ENCODE peak calls at places on chromosome 21, in four cellular contexts. U, W, X and O are unnamed samples.

GRCh38 chr21:15063081-15063820 is 1.5 kb downstream of the NRIP1 start:
- DNase-seq in W (no peak), X (peak; percentile 15), U (no peak), O (no peak)

GRCh38 chr21:14740692-14741091 is 194.6 kb upstream of the SAMSN1 start:
- DNase-seq in X (no peak), W (no peak), U (no peak), O (no peak)

GRCh38 chr21:26835027-26835713 is 10.0 kb downstream of the ADAMTS1 start:
- DNase-seq in W (no peak), X (peak; percentile 43), U (no peak), O (no peak)

GRCh38 chr21:14975136-14975905 is 89.5 kb downstream of the NRIP1 start:
- DNase-seq in U (no peak), W (no peak), X (no peak), O (no peak)

GRCh38 chr21:39669976-39670671 is 57.4 kb downstream of the B3GALT5 start:
- DNase-seq in W (no peak), U (no peak), X (no peak), O (no peak)

GRCh38 chr21:45505416-45506021 is 36.7 kb downstream of the SLC19A1 start:
- DNase-seq in X (peak; percentile 31), U (no peak), W (no peak), O (no peak)

GRCh38 chr21:32094792-32095191 is 184.1 kb downstream of the MIS18A start:
- DNase-seq in U (no peak), W (no peak), X (no peak), O (no peak)

GRCh38 chr21:14712121-14712520 is 166.0 kb upstream of the SAMSN1 start:
- DNase-seq in U (no peak), W (no peak), X (no peak), O (no peak)

GRCh38 chr21:41519806-41520559 is 12.0 kb upstream of the TMPRSS2 start:
- DNase-seq in U (no peak), W (no peak), X (no peak), O (no peak)

GRCh38 chr21:39484711-39485264 is 33.0 kb downstream of the SH3BGR start:
- DNase-seq in X (no peak), U (no peak), W (no peak), O (no peak)

GRCh38 chr21:31135536-31136184 is 97.4 kb upstream of the KRTAP19-8 start:
- DNase-seq in X (no peak), U (no peak), W (peak; percentile 10), O (no peak)

GRCh38 chr21:45417951-45418300 is 13.0 kb downstream of the COL18A1 start:
- DNase-seq in U (no peak), X (no peak), W (no peak), O (no peak)

GRCh38 chr21:35059742-35060141 is 10.6 kb upstream of the RUNX1 start:
- DNase-seq in X (no peak), U (no peak), W (no peak), O (no peak)

GRCh38 chr21:35062016-35062415 is 12.9 kb upstream of the RUNX1 start:
- DNase-seq in U (no peak), X (no peak), W (no peak), O (no peak)

GRCh38 chr21:35058058-35058457 is 9.0 kb upstream of the RUNX1 start:
- DNase-seq in W (no peak), X (no peak), U (no peak), O (no peak)

GRCh38 chr21:35053356-35054096 is 4.4 kb upstream of the RUNX1 start:
- DNase-seq in W (no peak), U (no peak), X (no peak), O (no peak)

DNA sequence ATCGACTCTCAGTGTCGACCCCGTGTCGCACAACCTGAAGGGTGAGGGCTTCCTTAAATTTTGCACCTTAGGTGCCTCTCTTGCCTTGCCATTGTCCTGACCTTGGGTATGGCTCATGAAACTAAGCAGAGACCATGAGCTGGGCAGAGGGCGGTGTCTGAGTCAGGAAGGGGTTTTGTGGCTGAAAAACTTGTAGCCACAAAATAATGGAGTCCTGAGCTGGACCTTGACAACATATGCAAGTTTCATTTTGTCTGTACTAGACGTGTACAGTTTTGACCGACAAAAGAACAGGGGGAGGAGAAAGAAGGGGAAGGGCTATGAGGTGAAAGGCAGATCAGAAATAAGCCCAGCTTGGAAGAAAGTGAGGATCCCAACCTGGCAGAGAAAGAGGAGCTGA is 8.3 kb upstream of the RUNX1 start:
- DNase-seq in W (no peak), X (no peak), U (no peak), O (no peak)
- H3K4me3 ChIP-seq in W (no peak overlapping the region), X (no peak overlapping the region), U (no peak overlapping the region), O (no peak overlapping the region)

DNA sequence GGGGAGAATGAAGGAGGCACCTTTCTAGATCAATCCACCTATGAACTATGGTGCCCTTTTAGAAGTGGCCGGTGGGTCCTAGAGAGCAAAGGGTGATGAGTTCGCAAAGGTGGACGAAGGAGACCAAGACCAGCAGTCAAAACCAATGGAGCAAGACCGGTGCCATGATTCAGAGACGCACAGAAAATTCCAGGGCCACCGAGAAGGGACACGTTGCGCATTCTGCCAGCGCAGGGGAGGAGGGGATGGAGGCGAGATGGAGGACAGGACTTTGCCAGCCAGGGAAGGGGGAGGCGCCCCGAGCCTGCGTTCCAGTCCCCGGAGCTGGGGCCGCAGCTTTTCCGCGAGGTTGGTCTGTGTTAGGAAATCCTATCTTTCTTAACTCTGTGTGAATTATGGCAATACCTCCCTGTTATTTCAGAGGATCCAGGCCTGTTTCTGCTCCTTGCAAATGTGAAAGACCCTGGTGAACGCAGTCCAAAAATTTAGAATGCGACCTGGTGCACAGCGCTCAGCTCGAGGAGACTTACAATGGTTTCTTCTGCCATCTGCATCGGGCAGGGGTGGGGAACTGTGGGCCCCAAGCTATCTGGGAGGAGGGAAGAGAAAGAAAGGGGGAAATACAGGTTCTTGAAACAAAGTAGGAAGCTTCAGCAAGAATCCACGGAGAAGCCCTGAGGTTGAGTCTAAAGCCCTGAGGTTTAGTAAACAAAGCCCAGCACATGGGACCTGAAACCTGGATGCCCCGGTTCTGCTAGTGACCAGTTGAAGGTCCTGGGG is 129.4 kb downstream of the MRPS6 start:
- DNase-seq in W (peak; percentile 87), X (no peak), U (no peak), O (peak; percentile 54)
- H3K4me3 ChIP-seq in W (no peak overlapping the region), X (no peak overlapping the region), U (peak overlapping the region; percentile 49), O (no peak overlapping the region)

GRCh38 chr21:35236090-35236489 is 187.0 kb upstream of the RUNX1 start:
- DNase-seq in X (no peak), U (no peak), W (peak; percentile 12), O (no peak)

GRCh38 chr21:35237287-35237686 is 188.2 kb upstream of the RUNX1 start:
- DNase-seq in X (no peak), U (no peak), W (no peak), O (no peak)

GRCh38 chr21:35243171-35243570 is 194.1 kb upstream of the RUNX1 start:
- DNase-seq in W (no peak), X (no peak), U (no peak), O (no peak)

GRCh38 chr21:35238119-35238518 is 189.0 kb upstream of the RUNX1 start:
- DNase-seq in U (no peak), W (no peak), X (no peak), O (no peak)

GRCh38 chr21:35239811-35240219 is 190.7 kb upstream of the RUNX1 start:
- DNase-seq in U (no peak), X (no peak), W (no peak), O (peak; percentile 37)
- H3K4me3 ChIP-seq in U (no peak overlapping the region), X (no peak overlapping the region), W (no peak overlapping the region), O (no peak overlapping the region)

DNA sequence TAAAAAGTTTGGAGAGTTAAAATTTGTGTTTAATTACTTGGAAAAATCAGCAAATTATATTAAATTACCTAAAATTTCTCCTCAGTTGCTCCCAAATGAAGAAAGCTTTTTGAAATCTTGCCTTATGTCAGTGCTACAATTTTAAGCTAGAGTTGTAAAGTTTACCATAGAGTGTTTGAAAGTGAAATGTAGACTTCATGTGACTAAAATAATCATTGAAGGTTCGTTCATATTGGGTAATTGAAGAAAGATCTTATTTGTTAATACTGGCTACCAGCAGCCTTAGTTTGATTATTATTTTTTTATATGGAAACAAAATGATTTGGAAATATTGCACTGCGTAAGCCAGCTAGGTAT is 4.4 kb downstream of the DYRK1A start:
- DNase-seq in U (no peak), X (no peak), W (no peak), O (no peak)
- H3K4me3 ChIP-seq in U (no peak overlapping the region), X (peak overlapping the region; percentile 3), W (no peak overlapping the region), O (no peak overlapping the region)